ENCODE peak calls at places on chromosomes 11 and 22, in five cellular contexts. S is CD8-positive, alpha-beta T cell; F is fibroblast of lung; R is OCI-LY7; D is neural progenitor cell. L is an unnamed sample.

GRCh38 chr11:2775083-2775625 is 75.4 kb upstream of the KCNQ1OT1 start:
- DNase-seq in D (no peak), F (no peak), S (no peak), R (no peak), L (peak; percentile 53)

GRCh38 chr11:74453373-74453975 is 13.9 kb downstream of the KCNE3 start:
- DNase-seq in F (peak; percentile 72), D (peak; percentile 81), R (peak; percentile 67), S (peak; percentile 58), L (peak; percentile 88)

GRCh38 chr11:92226331-92227232 is 2.0 kb downstream of the FAT3 start:
- DNase-seq in F (peak; percentile 17), D (peak; percentile 78), R (no peak), S (no peak), L (no peak)

GRCh38 chr22:22110548-22111266 is 128.1 kb upstream of the TOP3B start:
- DNase-seq in F (peak; percentile 60), S (peak; percentile 47), R (peak; percentile 95), D (peak; percentile 62), L (peak; percentile 93)

GRCh38 chr22:22377335-22377734 is 131.2 kb downstream of the ZNF280B start:
- DNase-seq in D (no peak), F (no peak), S (no peak), R (no peak), L (no peak)

GRCh38 chr11:4118107-4118506 is 23.5 kb downstream of the RRM1 start:
- DNase-seq in R (no peak), D (no peak), S (no peak), F (peak; percentile 41), L (no peak)

GRCh38 chr11:112539741-112540140 is 279.1 kb upstream of the PLET1 start:
- DNase-seq in R (no peak), F (no peak), D (no peak), S (no peak), L (no peak)

GRCh38 chr11:85663781-85664560 is 958 bp downstream of the CREBZF start:
- DNase-seq in F (peak; percentile 60), R (peak; percentile 84), S (peak; percentile 93), D (peak; percentile 92), L (peak; percentile 97)

GRCh38 chr11:10778217-10778970 is 27.3 kb downstream of the CTR9 start:
- DNase-seq in R (no peak), S (no peak), F (peak; percentile 89), D (no peak), L (no peak)

GRCh38 chr11:75135021-75135650 is 15.8 kb upstream of the SLCO2B1 start:
- DNase-seq in F (no peak), R (no peak), S (no peak), D (no peak), L (no peak)

GRCh38 chr22:32887293-32887692 is 85.8 kb downstream of the TIMP3 start:
- DNase-seq in D (no peak), R (no peak), F (no peak), S (no peak), L (no peak)

GRCh38 chr11:17277024-17277584 is 565 bp downstream of the NUCB2 start:
- DNase-seq in D (no peak), S (peak; percentile 50), F (peak; percentile 57), R (peak; percentile 63), L (no peak)

GRCh38 chr11:119782673-119783072 is 53.7 kb upstream of the NECTIN1 start:
- DNase-seq in D (peak; percentile 37), S (no peak), F (no peak), R (no peak), L (peak; percentile 31)

GRCh38 chr11:61869636-61870428 is 21.5 kb downstream of the FADS3 start:
- DNase-seq in S (no peak), F (no peak), D (peak; percentile 28), R (no peak), L (no peak)

GRCh38 chr11:884578-885070 is 26.0 kb downstream of the CHID1 start:
- DNase-seq in R (no peak), F (no peak), S (no peak), D (no peak), L (no peak)

GRCh38 chr11:69931994-69932910 is 113.0 kb upstream of the FGF3 start:
- DNase-seq in S (no peak), F (no peak), R (no peak), D (peak; percentile 62), L (peak; percentile 49)

GRCh38 chr11:2578934-2579280 is 120.9 kb downstream of the KCNQ1OT1 start:
- DNase-seq in D (no peak), S (no peak), R (no peak), F (no peak), L (peak; percentile 43)

GRCh38 chr11:134949121-134949591 is 537.1 kb upstream of the B3GAT1 start:
- DNase-seq in F (peak; percentile 79), D (no peak), S (no peak), R (no peak), L (no peak)

GRCh38 chr11:108775324-108775723 is 110.5 kb downstream of the DDX10 start:
- DNase-seq in D (no peak), S (no peak), R (no peak), F (no peak), L (no peak)

GRCh38 chr11:36186340-36186739 is 102.9 kb downstream of the COMMD9 start:
- DNase-seq in R (no peak), F (peak; percentile 97), S (no peak), D (no peak), L (no peak)

GRCh38 chr11:129593098-129593497 is 217.4 kb downstream of the BARX2 start:
- DNase-seq in D (peak; percentile 11), R (no peak), F (no peak), S (no peak), L (no peak)

GRCh38 chr22:35198738-35199137 is 58.6 kb upstream of the HMGXB4 start:
- DNase-seq in R (no peak), S (no peak), F (no peak), D (no peak), L (no peak)

GRCh38 chr11:72120930-72121329 is 8.4 kb upstream of the ANAPC15 start:
- DNase-seq in S (no peak), F (no peak), R (no peak), D (no peak), L (no peak)

DNA sequence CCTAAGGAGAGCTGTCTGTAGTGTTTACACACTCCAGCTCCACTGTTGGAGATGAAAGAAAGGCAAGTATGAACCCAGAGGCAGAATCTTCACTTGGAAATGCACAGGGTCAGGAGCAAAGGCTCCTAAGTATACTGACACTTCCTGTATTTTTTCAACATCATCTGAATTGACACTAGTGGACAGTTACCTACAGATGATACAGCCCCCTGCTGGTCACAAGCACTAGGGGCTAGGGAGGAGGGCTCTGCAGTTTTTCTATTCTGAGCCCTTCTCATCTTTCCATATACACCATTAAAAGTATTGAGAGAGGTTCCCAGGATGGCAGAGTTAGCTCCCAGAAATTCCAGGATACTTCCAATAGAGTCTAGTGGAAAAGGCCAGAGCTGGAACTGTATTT is 290.3 kb upstream of the API5 start:
- DNase-seq in S (no peak), F (no peak), R (peak; percentile 15), D (peak; percentile 51), L (no peak)
- TF ChIP-seq CTCF in S (no peak), F (no peak), R (peak; percentile 70), D (peak; percentile 55), L (no peak)

GRCh38 chr22:24585461-24585860 is 7.4 kb downstream of the LRRC75B start:
- DNase-seq in D (no peak), R (no peak), S (no peak), F (no peak), L (peak; percentile 30)

GRCh38 chr22:24583221-24583971 is 9.5 kb downstream of the LRRC75B start:
- DNase-seq in D (no peak), R (no peak), S (no peak), F (peak; percentile 21), L (peak; percentile 64)

GRCh38 chr22:24584871-24585411 is 7.9 kb downstream of the LRRC75B start:
- DNase-seq in F (no peak), D (no peak), S (no peak), R (no peak), L (peak; percentile 70)

GRCh38 chr22:24585927-24586546 is 6.8 kb downstream of the LRRC75B start:
- DNase-seq in R (no peak), F (no peak), D (no peak), S (no peak), L (peak; percentile 52)

DNA sequence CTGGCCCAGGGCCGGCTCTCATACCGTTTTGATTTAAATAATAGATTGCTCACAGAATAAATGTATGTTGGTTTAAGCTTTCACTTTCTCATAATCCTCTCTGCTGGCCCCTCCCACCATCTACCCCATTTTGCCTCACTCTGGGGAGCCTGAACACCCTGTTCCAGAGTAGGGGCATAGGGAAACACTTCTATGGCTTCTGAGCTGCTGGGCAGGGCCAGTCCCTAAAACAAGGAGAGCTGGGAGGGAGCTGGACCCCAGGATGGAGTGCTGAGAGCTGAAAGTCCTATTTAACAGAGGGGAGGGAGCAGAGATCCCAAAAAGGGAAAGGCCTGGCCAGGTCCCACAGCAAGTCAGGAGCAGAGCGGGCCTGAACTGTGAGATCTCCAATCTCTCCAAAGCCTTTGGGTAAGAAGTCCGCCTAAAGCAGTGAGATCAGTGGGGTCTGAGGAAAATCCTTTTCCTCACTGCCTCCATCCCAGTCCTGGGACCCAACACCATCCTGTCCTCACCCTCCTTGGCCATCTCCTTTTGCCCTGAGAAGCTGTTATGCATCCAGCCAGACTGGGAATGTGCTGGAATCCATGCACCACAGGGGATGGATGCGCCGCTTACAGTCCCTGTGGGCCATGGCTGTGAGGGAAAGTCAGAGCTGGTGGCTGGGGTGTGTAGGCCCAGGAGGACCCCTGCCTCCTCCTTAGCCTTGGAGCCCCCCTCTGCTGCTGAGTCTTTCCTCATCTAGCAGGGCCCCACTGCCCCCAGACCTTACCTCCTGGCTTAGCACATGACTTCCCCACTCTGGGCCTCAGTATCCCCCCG is 8.7 kb downstream of the LRRC75B start:
- DNase-seq in D (no peak), R (no peak), S (no peak), F (no peak), L (peak; percentile 34)
- H3K27ac ChIP-seq in D (no peak overlapping the region), R (no peak overlapping the region), S (no peak overlapping the region), F (no peak overlapping the region), L (peak overlapping the region; percentile 38)

GRCh38 chr22:38966379-38966700 is 8.9 kb downstream of the APOBEC3A start:
- DNase-seq in F (no peak), R (no peak), D (no peak), S (no peak), L (peak; percentile 68)
- TF ChIP-seq CTCF in F (no peak), R (no peak), D (no peak), S (no peak), L (no peak)

GRCh38 chr11:8732276-8732675 is 49.7 kb downstream of the RPL27A start:
- DNase-seq in D (no peak), R (peak; percentile 36), S (no peak), F (no peak), L (peak; percentile 78)

GRCh38 chr11:8729837-8730696 is 47.5 kb downstream of the RPL27A start:
- DNase-seq in F (no peak), D (no peak), R (no peak), S (no peak), L (no peak)

GRCh38 chr11:8730697-8731020 is 48.1 kb downstream of the RPL27A start:
- DNase-seq in D (no peak), F (no peak), R (no peak), S (no peak), L (no peak)

GRCh38 chr11:8732748-8733241 is 50.2 kb downstream of the RPL27A start:
- DNase-seq in F (peak; percentile 87), S (no peak), R (no peak), D (no peak), L (peak; percentile 87)

DNA sequence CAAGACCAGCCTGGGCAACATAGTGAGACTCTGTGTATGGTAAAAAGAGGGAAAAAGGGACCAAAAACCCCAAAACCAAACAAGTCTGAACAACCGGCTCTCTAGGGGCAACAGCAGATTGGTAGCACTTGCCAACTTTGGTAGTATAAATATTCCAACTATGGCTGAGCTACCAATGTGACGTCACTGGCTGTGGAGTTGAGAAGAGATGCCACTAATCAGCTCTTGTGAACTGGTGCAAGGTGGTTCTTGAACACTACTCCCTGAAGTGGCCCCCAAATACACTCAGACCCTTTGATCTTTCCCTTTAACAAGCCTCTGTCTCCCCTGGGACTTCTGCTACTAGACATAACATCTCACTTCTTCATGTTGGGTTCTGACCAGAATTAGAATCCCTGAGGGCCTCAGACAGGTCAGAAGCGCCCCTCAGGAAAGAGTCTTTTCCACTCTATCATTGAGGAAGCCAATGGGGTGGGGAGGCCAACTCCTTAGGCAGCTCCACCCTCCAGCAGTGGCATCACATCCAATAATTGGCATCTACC is 49.1 kb downstream of the RPL27A start:
- DNase-seq in R (peak; percentile 42), F (no peak), D (no peak), S (no peak), L (no peak)
- H3K27ac ChIP-seq in R (no peak overlapping the region), F (no peak overlapping the region), D (no peak overlapping the region), S (no peak overlapping the region), L (peak overlapping the region; percentile 51)

L was measured in spleen.